ENCODE peak calls at places on chromosome 3, in six cellular contexts. X is fibroblast of lung, C is stomach, T is A549, L is psoas muscle, K is heart right ventricle. V is an unnamed sample. For H3K4me1, the result is how much of the 10 kb centered on the place peaks cover.

GRCh38 chr3:135802171-135802570 is 163.4 kb upstream of the PPP2R3A start:
- DNase-seq in X (no peak), C (no peak), T (no peak), L (no peak), K (no peak), V (no peak)

GRCh38 chr3:149115114-149115513 is 14.3 kb upstream of the HPS3 start:
- DNase-seq in X (no peak), C (no peak), T (no peak), L (no peak), K (no peak), V (no peak)

GRCh38 chr3:55963611-55964010 is 476.5 kb upstream of the WNT5A start:
- DNase-seq in X (no peak), C (no peak), T (no peak), L (no peak), K (no peak), V (no peak)

GRCh38 chr3:120093923-120094775 is at the start of gene GSK3B:
- DNase-seq in X (no peak), C (peak), T (peak), L (no peak), K (no peak), V (peak)

GRCh38 chr3:111917300-111917699 is 58.2 kb downstream of the PHLDB2 start:
- DNase-seq in X (no peak), C (no peak), T (peak), L (no peak), K (no peak), V (no peak)

GRCh38 chr3:4038351-4038750 is 239.1 kb downstream of the LRRN1 start:
- DNase-seq in X (no peak), C (no peak), T (no peak), L (no peak), K (no peak), V (no peak)

GRCh38 chr3:116863842-116864626 is 154.5 kb downstream of the TUSC7 start:
- DNase-seq in X (peak), C (no peak), T (peak), L (no peak), K (no peak), V (no peak)

GRCh38 chr3:123799544-123800351 is 84.4 kb downstream of the MYLK start:
- DNase-seq in X (peak), C (no peak), T (peak), L (no peak), K (no peak), V (peak)

GRCh38 chr3:142224482-142225072 is 808 bp downstream of the GK5 start:
- DNase-seq in X (peak), C (no peak), T (no peak), L (no peak), K (no peak), V (no peak)

GRCh38 chr3:15271030-15271429 is 61.4 kb downstream of the SH3BP5 start:
- DNase-seq in X (no peak), C (no peak), T (no peak), L (no peak), K (no peak), V (no peak)

GRCh38 chr3:129461461-129462146 is 21.6 kb downstream of the IFT122 start:
- DNase-seq in X (peak), C (no peak), T (no peak), L (no peak), K (peak), V (no peak)

GRCh38 chr3:186964071-186964470 is 33.7 kb downstream of the ST6GAL1 start:
- DNase-seq in X (no peak), C (no peak), T (no peak), L (no peak), K (no peak), V (no peak)

GRCh38 chr3:149783576-149783975 is 8.8 kb downstream of the ANKUB1 start:
- DNase-seq in X (peak), C (no peak), T (peak), L (no peak), K (no peak), V (no peak)

GRCh38 chr3:186520957-186521842 is 23.0 kb downstream of the CRYGS start:
- DNase-seq in X (no peak), C (no peak), T (no peak), L (no peak), K (no peak), V (no peak)

GRCh38 chr3:195003893-195004289 is 267.1 kb downstream of the XXYLT1 start:
- DNase-seq in X (no peak), C (no peak), T (no peak), L (no peak), K (no peak), V (no peak)

GRCh38 chr3:23017800-23018199 is 185.3 kb upstream of the UBE2E2 start:
- DNase-seq in X (no peak), C (no peak), T (no peak), L (no peak), K (no peak), V (no peak)

GRCh38 chr3:159854500-159855124 is 134.0 kb upstream of the IL12A start:
- DNase-seq in X (peak), C (no peak), T (peak), L (peak), K (no peak), V (no peak)

GRCh38 chr3:120604784-120605183 is 8.6 kb downstream of the NDUFB4 start:
- DNase-seq in X (no peak), C (no peak), T (no peak), L (no peak), K (no peak), V (no peak)

GRCh38 chr3:124526601-124527000 is 203.7 kb upstream of the UMPS start:
- DNase-seq in X (no peak), C (no peak), T (no peak), L (no peak), K (no peak), V (no peak)

GRCh38 chr3:13015286-13016082 is 57.7 kb downstream of the IQSEC1 start:
- DNase-seq in X (no peak), C (peak), T (no peak), L (peak), K (peak), V (peak)

GRCh38 chr3:193701896-193702644 is 109.1 kb downstream of the OPA1 start:
- DNase-seq in X (no peak), C (no peak), T (no peak), L (no peak), K (no peak), V (no peak)

GRCh38 chr3:87088984-87089841 is 98.3 kb upstream of the VGLL3 start:
- DNase-seq in X (peak), C (peak), T (peak), L (peak), K (peak), V (peak)

GRCh38 chr3:43074901-43075689 is 30.8 kb downstream of the POMGNT2 start:
- DNase-seq in X (peak), C (no peak), T (no peak), L (no peak), K (no peak), V (no peak)

GRCh38 chr3:127676921-127677351 is 4.2 kb downstream of the ABTB1 start:
- DNase-seq in X (no peak), C (peak), T (no peak), L (no peak), K (no peak), V (peak)

GRCh38 chr3:149382091-149382467 is 4.6 kb upstream of the TM4SF1 start:
- DNase-seq in X (peak), C (no peak), T (peak), L (no peak), K (no peak), V (no peak)

GRCh38 chr3:12452361-12453330 is 31.6 kb upstream of the TSEN2 start:
- DNase-seq in X (no peak), C (no peak), T (no peak), L (no peak), K (no peak), V (no peak)

GRCh38 chr3:170055209-170055608 is 17.4 kb downstream of the GPR160 start:
- DNase-seq in X (no peak), C (no peak), T (no peak), L (no peak), K (no peak), V (no peak)

GRCh38 chr3:23129817-23130216 is 73.3 kb upstream of the UBE2E2 start:
- DNase-seq in X (no peak), C (no peak), T (no peak), L (no peak), K (no peak), V (no peak)

GRCh38 chr3:147941984-147942383 is 532.8 kb downstream of the ZIC1 start:
- DNase-seq in X (no peak), C (no peak), T (no peak), L (no peak), K (no peak), V (no peak)

GRCh38 chr3:193744822-193745684 is 152.0 kb downstream of the OPA1 start:
- DNase-seq in X (peak), C (no peak), T (no peak), L (no peak), K (no peak), V (no peak)

GRCh38 chr3:58474348-58474911 is 17.5 kb upstream of the KCTD6 start:
- DNase-seq in X (no peak), C (no peak), T (no peak), L (no peak), K (no peak), V (no peak)

GRCh38 chr3:40763812-40764211 is 239.1 kb downstream of the ZNF621 start:
- DNase-seq in X (no peak), C (no peak), T (peak), L (no peak), K (no peak), V (no peak)

GRCh38 chr3:41769106-41769505 is 192.8 kb downstream of the ULK4 start:
- DNase-seq in X (no peak), C (no peak), T (no peak), L (no peak), K (no peak), V (no peak)

GRCh38 chr3:127671523-127672428 is 976 bp upstream of the ABTB1 start:
- DNase-seq in X (no peak), C (peak), T (no peak), L (peak), K (no peak), V (peak)

GRCh38 chr3:29453278-29453961 is 172.5 kb downstream of the RBMS3 start:
- DNase-seq in X (no peak), C (peak), T (no peak), L (peak), K (peak), V (peak)

GRCh38 chr3:152469238-152470025 is 200.7 kb downstream of the MBNL1 start:
- DNase-seq in X (no peak), C (no peak), T (no peak), L (no peak), K (no peak), V (no peak)

GRCh38 chr3:180421711-180422110 is 180.3 kb upstream of the TTC14 start:
- DNase-seq in X (no peak), C (no peak), T (no peak), L (no peak), K (no peak), V (no peak)

GRCh38 chr3:11010406-11011165 is 18.0 kb downstream of the SLC6A1 start:
- DNase-seq in X (no peak), C (no peak), T (no peak), L (no peak), K (no peak), V (no peak)

GRCh38 chr3:170811928-170812591 is 57.9 kb downstream of the RPL22L1 start:
- DNase-seq in X (peak), C (peak), T (peak), L (peak), K (peak), V (peak)

DNA sequence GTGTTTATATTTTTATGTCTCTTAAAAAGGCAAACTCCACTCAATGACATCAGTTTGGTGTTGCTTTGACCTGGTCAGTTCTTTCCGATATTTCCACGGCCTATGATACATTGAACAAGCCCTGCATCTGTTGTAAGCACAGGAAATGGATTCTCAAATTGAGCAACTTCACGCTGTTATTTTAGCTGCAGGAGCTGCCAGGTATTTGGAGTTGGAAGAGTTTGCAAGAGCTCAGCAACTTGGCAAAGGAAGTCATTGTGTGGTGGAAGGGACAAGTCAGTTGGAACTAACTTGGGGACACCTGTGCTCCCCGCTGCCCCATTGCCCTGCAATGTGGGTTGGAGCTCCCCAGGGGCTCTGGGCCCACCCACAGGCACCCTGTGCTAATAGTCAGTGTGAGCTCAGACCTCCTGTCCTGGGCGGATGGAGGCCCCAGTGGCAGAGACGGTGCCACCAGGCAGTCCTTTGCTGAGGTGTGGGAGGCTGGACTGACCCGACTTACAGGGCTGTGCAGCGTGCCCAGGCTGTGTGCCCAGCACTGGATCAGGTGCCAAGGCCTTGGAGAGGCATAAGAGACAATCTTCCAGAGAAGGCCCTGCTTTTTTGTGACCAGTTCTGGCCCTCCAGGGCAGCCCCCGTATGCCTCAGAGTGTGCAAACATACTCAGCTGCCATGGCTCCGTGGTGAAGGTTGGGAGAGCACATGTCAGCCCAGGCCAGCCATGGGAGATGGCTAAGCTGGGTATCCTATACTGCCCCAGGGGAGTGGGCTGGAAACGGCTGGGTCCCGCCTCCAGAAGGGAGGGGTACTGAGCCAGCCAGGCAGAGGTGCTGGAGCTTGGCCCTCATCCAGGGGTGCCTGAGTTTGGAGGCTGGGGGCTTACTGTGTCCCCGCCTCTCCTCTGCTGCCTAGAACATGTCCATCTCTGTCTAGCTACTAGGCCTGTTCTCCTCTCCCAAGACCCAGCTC is 43.5 kb downstream of the KY start:
- DNase-seq in X (peak), C (no peak), T (no peak), L (no peak), K (no peak), V (no peak)
- TF ChIP-seq CTCF in X (no peak), C (no peak), T (no peak), L (no peak), K (no peak), V (no peak)

GRCh38 chr3:47298439-47298838 is 15.7 kb downstream of the KLHL18 start:
- DNase-seq in X (no peak), C (no peak), T (no peak), L (no peak), K (no peak), V (no peak)
- H3K4me3 ChIP-seq in X (no peak), C (no peak), T (no peak), L (no peak), K (no peak), V (no peak)

GRCh38 chr3:37248179-37248578 is 73.8 kb upstream of the LRRFIP2 start:
- DNase-seq in X (no peak), C (no peak), T (no peak), L (no peak), K (no peak), V (no peak)

GRCh38 chr3:37241880-37242279 is 67.5 kb upstream of the LRRFIP2 start:
- DNase-seq in X (no peak), C (no peak), T (no peak), L (no peak), K (no peak), V (no peak)

GRCh38 chr3:37243811-37244748 is 69.7 kb upstream of the LRRFIP2 start:
- DNase-seq in X (peak), C (peak), T (peak), L (peak), K (peak), V (peak)

GRCh38 chr3:37247398-37248114 is 73.2 kb upstream of the LRRFIP2 start:
- DNase-seq in X (no peak), C (no peak), T (no peak), L (no peak), K (no peak), V (no peak)

GRCh38 chr3:37245003-37245402 is 70.6 kb upstream of the LRRFIP2 start:
- DNase-seq in X (no peak), C (no peak), T (no peak), L (no peak), K (no peak), V (no peak)
- H3K4me1 ChIP-seq in X (under half), C (under half), T (half or more), L (half or more), K (under half), V (under half)

GRCh38 chr3:156014456-156014855 is 105.9 kb upstream of the KCNAB1 start:
- DNase-seq in X (no peak), C (no peak), T (no peak), L (no peak), K (no peak), V (no peak)

GRCh38 chr3:156005698-156006097 is 114.7 kb upstream of the KCNAB1 start:
- DNase-seq in X (no peak), C (no peak), T (no peak), L (no peak), K (no peak), V (no peak)

GRCh38 chr3:156010829-156011228 is 109.5 kb upstream of the KCNAB1 start:
- DNase-seq in X (no peak), C (no peak), T (peak), L (no peak), K (peak), V (no peak)
- TF ChIP-seq CTCF in X (no peak), C (no peak), T (peak), L (peak), K (peak), V (no peak)

GRCh38 chr3:39103791-39104552 is 3.5 kb downstream of the GORASP1 start:
- DNase-seq in X (no peak), C (no peak), T (no peak), L (no peak), K (no peak), V (no peak)

GRCh38 chr3:39100500-39100886 is 6.9 kb downstream of the GORASP1 start:
- DNase-seq in X (no peak), C (no peak), T (no peak), L (no peak), K (no peak), V (no peak)

GRCh38 chr3:39101022-39101689 is 6.3 kb downstream of the GORASP1 start:
- DNase-seq in X (peak), C (peak), T (peak), L (no peak), K (no peak), V (no peak)

GRCh38 chr3:39103324-39103693 is 4.1 kb downstream of the GORASP1 start:
- DNase-seq in X (no peak), C (no peak), T (no peak), L (no peak), K (no peak), V (no peak)

GRCh38 chr3:39102504-39103323 is 4.7 kb downstream of the GORASP1 start:
- DNase-seq in X (no peak), C (no peak), T (no peak), L (no peak), K (no peak), V (no peak)
- H3K4me3 ChIP-seq in X (no peak), C (no peak), T (no peak), L (no peak), K (no peak), V (no peak)

DNA sequence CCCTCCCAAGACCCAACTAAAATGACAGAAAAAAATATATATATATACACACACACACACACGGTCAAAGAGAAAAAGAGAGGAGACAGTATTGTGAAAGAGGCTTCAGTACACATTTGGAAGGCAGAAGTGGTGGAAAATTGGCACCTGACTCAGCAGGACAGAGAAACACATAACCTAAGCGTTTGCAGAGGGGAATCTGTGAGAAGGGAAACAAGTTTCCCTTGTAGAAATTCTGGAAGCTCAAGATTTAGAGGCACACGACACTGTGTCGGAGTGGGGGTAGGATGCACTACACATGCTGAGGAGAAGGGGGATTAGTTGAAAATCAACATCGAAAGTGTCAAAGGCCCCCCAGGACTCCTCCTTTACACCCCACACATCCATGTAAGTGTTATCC is 53.1 kb downstream of the PAK2 start:
- DNase-seq in X (no peak), C (no peak), T (peak), L (no peak), K (no peak), V (no peak)
- H3K4me1 ChIP-seq in X (under half), C (under half), T (under half), L (under half), K (under half), V (under half)

GRCh38 chr3:34275811-34276210 is 477.4 kb downstream of the PDCD6IP start:
- DNase-seq in X (no peak), C (no peak), T (no peak), L (no peak), K (no peak), V (no peak)

GRCh38 chr3:34276342-34276741 is 477.9 kb downstream of the PDCD6IP start:
- DNase-seq in X (no peak), C (no peak), T (no peak), L (no peak), K (no peak), V (no peak)

DNA sequence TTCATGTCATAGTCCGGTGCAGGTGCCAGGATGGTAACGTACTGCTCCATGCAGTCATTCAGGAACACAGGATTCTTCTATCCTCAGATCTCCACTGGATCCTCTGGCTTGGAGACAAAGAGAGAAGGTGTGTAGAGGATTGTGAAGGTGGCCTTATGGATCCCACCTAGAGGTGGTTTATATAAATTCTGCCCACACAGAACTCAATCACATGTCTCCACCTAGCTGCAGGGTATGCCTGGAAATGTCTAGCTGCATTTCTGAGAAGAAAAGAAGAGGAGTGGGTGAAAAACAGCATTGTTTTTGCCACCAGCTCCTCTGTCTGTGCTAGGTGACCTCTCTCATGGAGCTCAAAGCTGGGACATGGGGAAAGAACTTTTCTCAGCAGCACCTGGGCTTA is 478.7 kb downstream of the PDCD6IP start:
- DNase-seq in X (no peak), C (no peak), T (no peak), L (no peak), K (no peak), V (no peak)
- TF ChIP-seq CTCF in X (no peak), C (no peak), T (no peak), L (no peak), K (no peak), V (no peak)

DNA sequence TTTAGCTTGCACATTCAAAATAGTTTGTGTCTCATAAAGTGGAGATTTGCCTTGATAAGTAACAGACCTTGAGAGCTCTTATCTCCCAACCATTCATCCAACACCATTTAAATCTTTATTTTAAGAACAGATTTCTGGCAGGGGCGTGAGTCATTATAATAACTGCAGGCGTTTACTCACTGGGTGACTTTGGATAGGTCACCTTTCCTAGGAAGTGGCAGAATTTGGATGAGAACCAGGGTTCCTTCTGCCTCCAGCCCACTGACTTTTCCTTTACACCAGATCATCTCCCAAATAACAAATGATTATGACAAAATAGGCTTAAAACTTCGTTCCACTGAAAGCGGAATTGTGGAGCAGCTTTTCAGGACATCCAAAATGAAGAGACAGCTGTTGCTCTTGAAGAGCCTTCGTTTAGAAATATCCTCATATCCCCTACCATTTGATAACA is 5.0 kb downstream of the LMCD1 start:
- DNase-seq in X (peak), C (no peak), T (no peak), L (no peak), K (no peak), V (no peak)
- H3K4me3 ChIP-seq in X (peak), C (no peak), T (no peak), L (peak), K (no peak), V (no peak)